ENCODE peak calls at places on chromosomes 2 and 18, in nine cellular contexts. One of them, this sample, is unnamed.

GRCh38 chr2:186032930-186033329 is 294.3 kb downstream of the FSIP2 start:
- DNase-seq in kidney: no peak
- DNase-seq in dorsolateral prefrontal cortex: no peak
- DNase-seq in mucosa of descending colon: no peak
- DNase-seq in neural crest cell: no peak
- DNase-seq in upper lobe of right lung: no peak
- DNase-seq in GM13976: no peak
- DNase-seq in fibroblast of pulmonary artery: no peak
- DNase-seq in HCT116: no peak
- DNase-seq in this sample: no peak

GRCh38 chr2:3151153-3151918 is 226.3 kb downstream of the EIPR1 start:
- DNase-seq in kidney: no peak
- DNase-seq in dorsolateral prefrontal cortex: no peak
- DNase-seq in mucosa of descending colon: peak; percentile 2
- DNase-seq in neural crest cell: no peak
- DNase-seq in upper lobe of right lung: no peak
- DNase-seq in GM13976: no peak
- DNase-seq in fibroblast of pulmonary artery: no peak
- DNase-seq in HCT116: no peak
- DNase-seq in this sample: no peak

GRCh38 chr18:45976581-45977373 is 9.6 kb upstream of the EPG5 start:
- DNase-seq in kidney: no peak
- DNase-seq in dorsolateral prefrontal cortex: no peak
- DNase-seq in mucosa of descending colon: no peak
- DNase-seq in neural crest cell: no peak
- DNase-seq in upper lobe of right lung: no peak
- DNase-seq in GM13976: no peak
- DNase-seq in fibroblast of pulmonary artery: no peak
- DNase-seq in HCT116: no peak
- DNase-seq in this sample: no peak

GRCh38 chr2:191299009-191299408 is 53.8 kb downstream of the MYO1B start:
- DNase-seq in kidney: no peak
- DNase-seq in dorsolateral prefrontal cortex: no peak
- DNase-seq in mucosa of descending colon: no peak
- DNase-seq in neural crest cell: no peak
- DNase-seq in upper lobe of right lung: no peak
- DNase-seq in GM13976: no peak
- DNase-seq in fibroblast of pulmonary artery: no peak
- DNase-seq in HCT116: no peak
- DNase-seq in this sample: no peak

GRCh38 chr18:8116346-8117007 is 492.8 kb upstream of the RAB12 start:
- DNase-seq in kidney: no peak
- DNase-seq in dorsolateral prefrontal cortex: no peak
- DNase-seq in mucosa of descending colon: no peak
- DNase-seq in neural crest cell: no peak
- DNase-seq in upper lobe of right lung: no peak
- DNase-seq in GM13976: no peak
- DNase-seq in fibroblast of pulmonary artery: peak; percentile 40
- DNase-seq in HCT116: peak; percentile 35
- DNase-seq in this sample: no peak

GRCh38 chr2:196291873-196292800 is 120.8 kb upstream of the STK17B start:
- DNase-seq in kidney: peak; percentile 72
- DNase-seq in dorsolateral prefrontal cortex: no peak
- DNase-seq in mucosa of descending colon: no peak
- DNase-seq in neural crest cell: no peak
- DNase-seq in upper lobe of right lung: no peak
- DNase-seq in GM13976: no peak
- DNase-seq in fibroblast of pulmonary artery: no peak
- DNase-seq in HCT116: peak; percentile 75
- DNase-seq in this sample: no peak

GRCh38 chr18:33826151-33826550 is 248.1 kb downstream of the ASXL3 start:
- DNase-seq in kidney: no peak
- DNase-seq in dorsolateral prefrontal cortex: no peak
- DNase-seq in mucosa of descending colon: no peak
- DNase-seq in neural crest cell: no peak
- DNase-seq in upper lobe of right lung: no peak
- DNase-seq in GM13976: no peak
- DNase-seq in fibroblast of pulmonary artery: no peak
- DNase-seq in HCT116: no peak
- DNase-seq in this sample: no peak

GRCh38 chr2:178865121-178865520 is 57.9 kb upstream of the TTN start:
- DNase-seq in kidney: no peak
- DNase-seq in dorsolateral prefrontal cortex: no peak
- DNase-seq in mucosa of descending colon: no peak
- DNase-seq in neural crest cell: no peak
- DNase-seq in upper lobe of right lung: no peak
- DNase-seq in GM13976: no peak
- DNase-seq in fibroblast of pulmonary artery: no peak
- DNase-seq in HCT116: no peak
- DNase-seq in this sample: no peak

GRCh38 chr2:215870088-215870490 is 143.3 kb downstream of the MREG start:
- DNase-seq in kidney: no peak
- DNase-seq in dorsolateral prefrontal cortex: no peak
- DNase-seq in mucosa of descending colon: no peak
- DNase-seq in neural crest cell: no peak
- DNase-seq in upper lobe of right lung: no peak
- DNase-seq in GM13976: no peak
- DNase-seq in fibroblast of pulmonary artery: peak; percentile 72
- DNase-seq in HCT116: peak; percentile 26
- DNase-seq in this sample: no peak

GRCh38 chr18:3867768-3868445 is 417.9 kb downstream of the TGIF1 start:
- DNase-seq in kidney: no peak
- DNase-seq in dorsolateral prefrontal cortex: no peak
- DNase-seq in mucosa of descending colon: no peak
- DNase-seq in neural crest cell: no peak
- DNase-seq in upper lobe of right lung: no peak
- DNase-seq in GM13976: no peak
- DNase-seq in fibroblast of pulmonary artery: peak; percentile 43
- DNase-seq in HCT116: no peak
- DNase-seq in this sample: no peak

GRCh38 chr18:77061946-77062517 is 70.6 kb downstream of the MBP start:
- DNase-seq in kidney: no peak
- DNase-seq in dorsolateral prefrontal cortex: peak; percentile 73
- DNase-seq in mucosa of descending colon: no peak
- DNase-seq in neural crest cell: no peak
- DNase-seq in upper lobe of right lung: no peak
- DNase-seq in GM13976: no peak
- DNase-seq in fibroblast of pulmonary artery: no peak
- DNase-seq in HCT116: no peak
- DNase-seq in this sample: no peak

GRCh38 chr2:113012436-113013335 is 7.4 kb downstream of the IL36A start:
- DNase-seq in kidney: no peak
- DNase-seq in dorsolateral prefrontal cortex: no peak
- DNase-seq in mucosa of descending colon: no peak
- DNase-seq in neural crest cell: no peak
- DNase-seq in upper lobe of right lung: no peak
- DNase-seq in GM13976: no peak
- DNase-seq in fibroblast of pulmonary artery: peak; percentile 18
- DNase-seq in HCT116: no peak
- DNase-seq in this sample: no peak

GRCh38 chr2:70959851-70960832 is 18.3 kb upstream of the ANKRD53 start:
- DNase-seq in kidney: no peak
- DNase-seq in dorsolateral prefrontal cortex: no peak
- DNase-seq in mucosa of descending colon: peak; percentile 0
- DNase-seq in neural crest cell: no peak
- DNase-seq in upper lobe of right lung: peak; percentile 44
- DNase-seq in GM13976: peak; percentile 21
- DNase-seq in fibroblast of pulmonary artery: no peak
- DNase-seq in HCT116: no peak
- DNase-seq in this sample: no peak
- TF ChIP-seq CTCF in kidney: no peak
- TF ChIP-seq CTCF in dorsolateral prefrontal cortex: no peak
- TF ChIP-seq CTCF in mucosa of descending colon: no peak
- TF ChIP-seq CTCF in neural crest cell: peak; percentile 21
- TF ChIP-seq CTCF in upper lobe of right lung: no peak
- TF ChIP-seq CTCF in GM13976: no peak
- TF ChIP-seq CTCF in fibroblast of pulmonary artery: no peak
- TF ChIP-seq CTCF in HCT116: peak; percentile 40
- TF ChIP-seq CTCF in this sample: no peak

DNA sequence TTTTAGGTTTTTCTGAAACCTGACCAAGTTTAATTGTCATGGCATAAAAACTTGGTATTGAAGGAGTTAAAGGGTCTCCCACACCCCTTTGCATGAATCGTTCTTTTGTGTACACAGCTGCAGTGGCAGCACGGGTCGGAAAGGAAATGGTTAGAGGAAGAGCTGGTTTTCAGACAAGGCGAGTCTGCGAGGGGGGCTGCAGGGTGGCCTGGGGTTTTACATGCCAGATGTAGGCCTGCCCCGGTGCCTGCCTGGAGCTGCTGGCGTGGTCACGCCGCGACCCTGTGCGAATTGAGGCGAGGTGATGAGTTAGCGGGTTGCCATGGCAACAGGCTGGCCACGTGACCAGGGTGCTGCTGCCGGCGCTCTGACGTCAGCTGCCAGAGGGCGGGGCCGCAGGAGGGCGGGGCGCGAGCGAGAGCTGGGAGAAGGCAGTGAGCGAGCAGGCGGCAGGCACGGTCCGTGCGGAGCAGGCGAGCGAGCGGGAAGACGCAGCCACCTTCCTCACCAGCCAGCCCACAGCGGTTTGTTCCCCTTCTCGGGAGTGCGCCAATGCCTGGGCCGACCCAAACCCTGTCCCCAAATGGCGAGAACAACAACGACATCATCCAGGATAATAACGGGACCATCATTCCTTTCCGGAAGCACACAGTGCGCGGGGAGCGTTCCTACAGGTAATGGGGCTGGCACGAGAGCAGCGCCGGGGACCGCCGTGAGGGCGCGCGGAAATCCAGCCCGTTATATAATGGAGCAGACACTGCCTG is at the start of gene MAPRE2:
- DNase-seq in kidney: peak; percentile 100
- DNase-seq in dorsolateral prefrontal cortex: peak; percentile 99
- DNase-seq in mucosa of descending colon: peak; percentile 100
- DNase-seq in neural crest cell: peak; percentile 99
- DNase-seq in upper lobe of right lung: peak; percentile 99
- DNase-seq in GM13976: peak; percentile 98
- DNase-seq in fibroblast of pulmonary artery: peak; percentile 98
- DNase-seq in HCT116: peak; percentile 85
- DNase-seq in this sample: peak; percentile 100
- TF ChIP-seq CTCF in kidney: no peak
- TF ChIP-seq CTCF in dorsolateral prefrontal cortex: no peak
- TF ChIP-seq CTCF in mucosa of descending colon: no peak
- TF ChIP-seq CTCF in neural crest cell: no peak
- TF ChIP-seq CTCF in upper lobe of right lung: no peak
- TF ChIP-seq CTCF in GM13976: no peak
- TF ChIP-seq CTCF in fibroblast of pulmonary artery: no peak
- TF ChIP-seq CTCF in HCT116: no peak
- TF ChIP-seq CTCF in this sample: no peak

DNA sequence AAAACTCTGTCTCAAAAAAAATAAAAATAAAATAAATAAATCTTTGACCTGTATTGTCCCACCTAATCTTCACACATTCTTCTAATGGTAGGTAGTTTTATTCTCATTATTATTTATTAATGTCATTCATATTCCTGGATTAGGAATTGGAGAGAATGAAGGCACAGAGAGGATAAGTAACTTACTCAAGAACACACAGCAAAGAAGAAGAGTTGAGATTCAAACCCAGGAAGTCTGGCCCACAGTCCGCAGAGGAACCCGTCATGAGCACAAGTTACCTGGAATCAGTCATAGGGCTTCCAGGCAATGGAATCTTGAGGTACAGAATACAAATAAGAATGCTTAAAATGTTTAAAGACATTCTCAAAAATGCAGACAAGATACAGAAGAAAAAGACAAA is 46.3 kb upstream of the SLC66A3 start:
- DNase-seq in kidney: no peak
- DNase-seq in dorsolateral prefrontal cortex: no peak
- DNase-seq in mucosa of descending colon: no peak
- DNase-seq in neural crest cell: no peak
- DNase-seq in upper lobe of right lung: no peak
- DNase-seq in GM13976: no peak
- DNase-seq in fibroblast of pulmonary artery: no peak
- DNase-seq in HCT116: no peak
- DNase-seq in this sample: no peak
- TF ChIP-seq CTCF in kidney: no peak
- TF ChIP-seq CTCF in dorsolateral prefrontal cortex: no peak
- TF ChIP-seq CTCF in mucosa of descending colon: no peak
- TF ChIP-seq CTCF in neural crest cell: no peak
- TF ChIP-seq CTCF in upper lobe of right lung: no peak
- TF ChIP-seq CTCF in GM13976: no peak
- TF ChIP-seq CTCF in fibroblast of pulmonary artery: no peak
- TF ChIP-seq CTCF in HCT116: no peak
- TF ChIP-seq CTCF in this sample: no peak

GRCh38 chr2:241702155-241702404 is 241 bp downstream of the ING5 start:
- DNase-seq in kidney: no peak
- DNase-seq in dorsolateral prefrontal cortex: no peak
- DNase-seq in mucosa of descending colon: peak; percentile 80
- DNase-seq in neural crest cell: no peak
- DNase-seq in upper lobe of right lung: no peak
- DNase-seq in GM13976: peak; percentile 93
- DNase-seq in fibroblast of pulmonary artery: peak; percentile 83
- DNase-seq in HCT116: no peak
- DNase-seq in this sample: peak; percentile 71

GRCh38 chr2:241702405-241703127 is 727 bp downstream of the ING5 start:
- DNase-seq in kidney: peak; percentile 96
- DNase-seq in dorsolateral prefrontal cortex: peak; percentile 79
- DNase-seq in mucosa of descending colon: peak; percentile 82
- DNase-seq in neural crest cell: peak; percentile 78
- DNase-seq in upper lobe of right lung: peak; percentile 91
- DNase-seq in GM13976: peak; percentile 95
- DNase-seq in fibroblast of pulmonary artery: peak; percentile 64
- DNase-seq in HCT116: peak; percentile 59
- DNase-seq in this sample: peak; percentile 45

GRCh38 chr2:241701155-241701404 is 759 bp upstream of the ING5 start:
- DNase-seq in kidney: no peak
- DNase-seq in dorsolateral prefrontal cortex: no peak
- DNase-seq in mucosa of descending colon: no peak
- DNase-seq in neural crest cell: no peak
- DNase-seq in upper lobe of right lung: no peak
- DNase-seq in GM13976: no peak
- DNase-seq in fibroblast of pulmonary artery: peak; percentile 74
- DNase-seq in HCT116: no peak
- DNase-seq in this sample: no peak

GRCh38 chr2:241703128-241703604 is 1.3 kb downstream of the ING5 start:
- DNase-seq in kidney: no peak
- DNase-seq in dorsolateral prefrontal cortex: no peak
- DNase-seq in mucosa of descending colon: peak; percentile 19
- DNase-seq in neural crest cell: no peak
- DNase-seq in upper lobe of right lung: no peak
- DNase-seq in GM13976: no peak
- DNase-seq in fibroblast of pulmonary artery: peak; percentile 17
- DNase-seq in HCT116: no peak
- DNase-seq in this sample: no peak

DNA sequence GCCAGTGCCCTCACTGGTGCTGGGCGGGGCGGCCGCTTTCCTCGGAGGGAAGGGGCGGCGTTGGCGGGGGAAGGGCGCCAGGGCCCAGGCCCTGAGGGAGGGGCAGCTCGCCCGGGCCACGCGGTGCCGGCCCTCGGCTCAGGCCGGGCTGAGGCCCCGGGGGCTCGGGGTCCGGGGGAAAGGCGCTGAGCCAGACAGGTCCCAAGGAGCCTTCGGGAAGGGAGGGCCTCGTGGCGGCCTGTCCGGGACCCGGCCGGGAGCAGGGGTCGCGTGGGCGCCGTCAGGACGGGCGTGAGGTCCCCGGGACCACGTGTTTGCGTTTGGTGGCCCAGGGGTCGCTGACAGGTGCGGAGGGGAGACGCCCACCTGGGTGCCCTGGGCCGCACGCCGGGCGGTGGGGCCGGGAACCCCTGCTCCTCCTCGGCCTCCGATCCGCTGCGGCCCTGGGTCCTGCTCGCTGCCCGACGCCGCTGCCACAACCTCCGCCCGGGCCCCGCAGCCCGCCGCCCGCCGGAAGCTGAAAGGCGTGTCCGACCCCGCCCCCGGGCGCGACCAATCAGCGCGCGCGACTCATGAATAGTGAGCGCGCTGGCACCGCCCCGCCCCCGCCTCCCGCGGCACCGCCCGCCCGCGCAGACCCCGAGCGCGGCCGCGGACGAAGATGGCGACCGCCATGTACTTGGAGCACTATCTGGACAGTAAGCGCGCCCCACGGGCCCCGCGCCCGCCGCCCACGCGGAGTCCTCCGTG is at the start of gene ING5:
- DNase-seq in kidney: peak; percentile 99
- DNase-seq in dorsolateral prefrontal cortex: peak; percentile 92
- DNase-seq in mucosa of descending colon: peak; percentile 99
- DNase-seq in neural crest cell: peak; percentile 96
- DNase-seq in upper lobe of right lung: peak; percentile 99
- DNase-seq in GM13976: peak; percentile 92
- DNase-seq in fibroblast of pulmonary artery: peak; percentile 91
- DNase-seq in HCT116: peak; percentile 77
- DNase-seq in this sample: peak; percentile 93
- TF ChIP-seq CTCF in kidney: peak; percentile 43
- TF ChIP-seq CTCF in dorsolateral prefrontal cortex: no peak
- TF ChIP-seq CTCF in mucosa of descending colon: no peak
- TF ChIP-seq CTCF in neural crest cell: peak; percentile 8
- TF ChIP-seq CTCF in upper lobe of right lung: no peak
- TF ChIP-seq CTCF in GM13976: no peak
- TF ChIP-seq CTCF in fibroblast of pulmonary artery: no peak
- TF ChIP-seq CTCF in HCT116: no peak
- TF ChIP-seq CTCF in this sample: no peak